ENCODE peak calls at places on chromosomes 13 and 19, in eight cellular contexts. V is K562, W is sigmoid colon, B is H1, Y is suprapubic skin, Z is vagina, J is transverse colon, C is GM12892. Q is an unnamed sample.
A peak's percentile ranks its signal among the peaks of the same experiment; 100 is the strongest.

GRCh38 chr13:112733112-112733511 is 43.3 kb downstream of the ATP11A start:
- DNase-seq in V (no peak), W (no peak), B (no peak), Y (no peak), Z (no peak), J (no peak), C (no peak), Q (no peak)

GRCh38 chr13:18212873-18213272 is 968.8 kb downstream of the TUBA3C start:
- DNase-seq in V (no peak), W (no peak), B (no peak), Y (no peak), Z (no peak), J (no peak), C (no peak), Q (no peak)

GRCh38 chr13:107466326-107466725 is 749.0 kb downstream of the LIG4 start:
- DNase-seq in V (no peak), W (no peak), B (no peak), Y (no peak), Z (no peak), J (no peak), C (no peak), Q (no peak)

GRCh38 chr13:24997367-24997967 is 98.5 kb upstream of the PABPC3 start:
- DNase-seq in V (peak; percentile 48), W (no peak), B (no peak), Y (no peak), Z (no peak), J (no peak), C (no peak), Q (no peak)

GRCh38 chr19:39998511-39998910 is 1.7 kb downstream of the ZNF546 start:
- DNase-seq in V (no peak), W (no peak), B (no peak), Y (no peak), Z (no peak), J (no peak), C (no peak), Q (no peak)

GRCh38 chr13:99724633-99725517 is 223.6 kb downstream of the TM9SF2 start:
- DNase-seq in V (no peak), W (no peak), B (no peak), Y (no peak), Z (no peak), J (no peak), C (no peak), Q (no peak)

GRCh38 chr13:28527629-28528028 is 32.7 kb upstream of the FLT1 start:
- DNase-seq in V (no peak), W (no peak), B (no peak), Y (no peak), Z (no peak), J (no peak), C (no peak), Q (no peak)

GRCh38 chr13:29901714-29902631 is 51.6 kb upstream of the UBL3 start:
- DNase-seq in V (peak; percentile 14), W (no peak), B (no peak), Y (no peak), Z (peak; percentile 81), J (peak; percentile 49), C (no peak), Q (no peak)

GRCh38 chr13:113489171-113489548 is 1.4 kb downstream of the DCUN1D2 start:
- DNase-seq in V (peak; percentile 14), W (no peak), B (no peak), Y (no peak), Z (no peak), J (no peak), C (no peak), Q (no peak)

GRCh38 chr19:33375156-33375744 is 1.7 kb downstream of the CEBPG start:
- DNase-seq in V (no peak), W (no peak), B (no peak), Y (peak; percentile 30), Z (no peak), J (no peak), C (no peak), Q (no peak)

GRCh38 chr19:33374406-33374703 is 846 bp downstream of the CEBPG start:
- DNase-seq in V (peak; percentile 49), W (no peak), B (no peak), Y (peak; percentile 62), Z (no peak), J (no peak), C (no peak), Q (no peak)

GRCh38 chr19:33376423-33376822 is 2.9 kb downstream of the CEBPG start:
- DNase-seq in V (no peak), W (peak; percentile 87), B (no peak), Y (peak; percentile 85), Z (no peak), J (peak; percentile 91), C (no peak), Q (no peak)

GRCh38 chr19:33375760-33376159 is 2.3 kb downstream of the CEBPG start:
- DNase-seq in V (peak; percentile 34), W (no peak), B (no peak), Y (peak; percentile 42), Z (no peak), J (no peak), C (no peak), Q (no peak)

DNA sequence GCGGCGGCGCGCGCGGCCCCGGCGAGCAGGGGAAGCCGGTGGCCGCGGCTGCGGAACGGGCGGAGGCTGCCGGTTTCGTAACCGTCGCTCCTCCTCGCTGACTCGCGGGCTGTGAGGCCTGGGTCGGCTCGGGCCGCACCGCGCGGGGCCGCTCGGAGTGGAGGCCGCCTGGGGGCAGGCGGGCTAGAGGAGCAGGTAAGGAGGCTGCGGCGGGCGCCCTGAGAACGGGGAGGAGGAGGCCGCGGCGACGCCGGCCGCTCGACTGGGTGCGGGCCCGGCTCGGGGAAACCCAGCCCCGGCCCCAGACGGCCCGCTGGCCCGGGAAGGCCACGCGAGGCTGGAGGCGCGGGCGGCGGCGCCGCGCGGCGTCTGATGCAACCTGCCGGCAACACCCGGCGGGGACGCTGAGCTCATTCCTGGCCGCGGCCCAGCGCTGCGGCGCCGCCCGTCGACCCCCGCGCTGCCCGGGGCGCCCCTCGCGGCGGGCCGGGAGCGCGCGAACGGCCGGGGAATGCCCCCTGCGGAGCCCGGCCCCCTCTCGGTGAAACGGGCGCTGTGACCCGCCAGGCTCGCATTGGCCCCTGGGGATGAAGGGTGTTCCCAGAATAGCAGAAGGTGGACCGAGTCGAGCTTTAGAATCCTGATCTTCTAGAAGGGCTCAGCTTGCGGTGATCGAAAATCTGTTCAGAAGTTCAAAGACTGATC is at the start of gene CEBPG:
- DNase-seq in V (peak; percentile 68), W (peak; percentile 78), B (peak; percentile 59), Y (peak; percentile 89), Z (no peak), J (peak; percentile 68), C (no peak), Q (peak; percentile 63)
- TF ChIP-seq POLR2A in V (peak; percentile 65), W (peak; percentile 18), B (peak; percentile 74), Y (peak; percentile 37), Z (no peak), J (no peak), C (peak; percentile 90), Q (peak; percentile 70)

GRCh38 chr19:3555653-3556422 is 1.5 kb downstream of the MFSD12 start:
- DNase-seq in V (no peak), W (no peak), B (no peak), Y (no peak), Z (no peak), J (no peak), C (no peak), Q (no peak)

GRCh38 chr19:3556423-3556977 is 886 bp downstream of the MFSD12 start:
- DNase-seq in V (peak; percentile 44), W (no peak), B (peak; percentile 59), Y (no peak), Z (no peak), J (no peak), C (no peak), Q (no peak)

GRCh38 chr19:3554254-3555083 is 2.9 kb downstream of the MFSD12 start:
- DNase-seq in V (no peak), W (no peak), B (no peak), Y (no peak), Z (no peak), J (no peak), C (no peak), Q (no peak)

GRCh38 chr19:3556978-3557460 is 367 bp downstream of the MFSD12 start:
- DNase-seq in V (peak; percentile 69), W (peak; percentile 71), B (no peak), Y (no peak), Z (no peak), J (peak; percentile 51), C (no peak), Q (no peak)

DNA sequence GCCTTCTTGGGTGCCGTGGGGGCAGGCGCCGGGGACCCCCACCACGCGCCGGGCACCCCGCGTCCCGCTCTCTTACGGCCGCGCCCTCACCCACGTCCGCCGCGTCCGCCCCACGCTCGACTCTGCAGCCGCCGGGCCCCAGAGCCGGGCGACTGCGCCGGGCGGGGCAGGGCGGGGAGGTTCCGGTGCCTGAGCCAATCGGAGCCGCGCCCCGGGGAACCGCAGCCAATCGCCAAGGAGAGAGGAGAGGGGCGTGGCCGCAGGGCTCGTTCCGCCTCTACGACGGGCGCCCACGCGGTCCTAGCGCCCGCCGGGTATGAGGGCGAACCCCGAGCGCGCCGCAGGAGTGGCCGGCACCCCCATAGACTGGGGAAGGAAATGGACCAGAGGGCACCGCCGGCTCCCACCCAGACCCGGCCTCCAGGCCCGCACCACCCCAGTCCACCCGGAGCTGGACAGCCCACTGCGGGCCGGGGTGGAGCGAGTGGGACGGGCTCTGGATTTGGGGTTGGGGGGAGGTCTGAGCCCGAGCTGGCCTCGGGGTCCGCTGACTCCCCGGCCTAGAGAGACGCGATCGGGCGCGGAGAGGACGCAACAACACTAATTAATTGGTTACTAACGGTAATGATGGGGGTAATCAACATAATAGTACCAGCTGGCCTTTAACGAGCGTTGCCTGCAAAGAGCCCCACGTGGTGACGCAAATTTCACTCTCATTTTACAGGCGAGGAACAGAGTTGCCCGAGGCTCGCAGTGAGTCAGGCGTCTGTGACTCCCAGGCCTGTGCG is at the start of gene MFSD12:
- DNase-seq in V (peak; percentile 97), W (peak; percentile 97), B (peak; percentile 96), Y (peak; percentile 95), Z (no peak), J (peak; percentile 96), C (peak; percentile 100), Q (peak; percentile 100)
- TF ChIP-seq POLR2AphosphoS5 in V (peak; percentile 38), W (peak; percentile 81), B (no peak), Y (peak; percentile 10), Z (peak; percentile 48), J (peak; percentile 88), C (no peak), Q (peak; percentile 50)

GRCh38 chr13:36533806-36534205 is 101.5 kb downstream of the CCNA1 start:
- DNase-seq in V (no peak), W (no peak), B (no peak), Y (no peak), Z (no peak), J (no peak), C (no peak), Q (no peak)
- TF ChIP-seq POLR2A in V (no peak), W (no peak), B (no peak), Y (no peak), Z (no peak), J (no peak), C (no peak), Q (no peak)

DNA sequence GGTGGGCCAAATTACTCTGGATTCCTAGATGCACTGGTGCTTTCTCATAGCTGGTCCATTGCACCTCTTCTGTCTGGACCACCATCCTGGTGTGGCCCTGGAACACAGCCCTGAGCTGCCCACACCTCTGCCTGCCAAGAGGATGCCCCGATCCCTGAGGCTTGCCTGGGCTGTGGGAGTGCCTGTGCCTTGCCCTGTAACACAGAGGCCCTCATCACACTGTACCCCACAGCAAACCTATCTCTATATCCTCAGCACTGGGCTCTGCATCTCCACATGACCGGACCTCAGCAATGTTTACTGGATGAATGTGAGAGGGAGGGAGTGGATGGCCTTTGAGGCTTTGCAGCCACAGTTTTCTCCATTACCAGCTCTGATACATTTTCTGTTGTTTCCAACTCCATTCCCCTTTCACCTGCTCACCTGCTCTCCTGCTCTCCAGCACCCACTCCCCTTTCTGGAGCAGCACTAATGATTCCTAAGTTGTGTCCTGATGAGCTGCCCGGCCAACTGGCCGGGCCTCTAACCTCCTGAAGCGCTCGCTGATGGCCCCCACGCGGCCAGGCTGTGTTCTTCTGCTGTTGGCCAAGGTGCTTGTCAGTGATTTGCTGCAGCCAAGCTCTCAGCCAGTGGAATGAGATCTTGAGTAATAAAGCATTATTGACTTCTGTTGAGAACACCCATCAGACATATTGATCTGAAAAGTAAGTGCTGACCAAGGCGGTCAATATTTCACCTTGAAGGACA is 232.6 kb downstream of the TEX29 start:
- DNase-seq in V (peak; percentile 3), W (no peak), B (no peak), Y (no peak), Z (no peak), J (no peak), C (no peak), Q (no peak)
- TF ChIP-seq POLR2AphosphoS5 in V (no peak), W (no peak), B (no peak), Y (no peak), Z (no peak), J (no peak), C (no peak), Q (no peak)

Q was measured in GM12891.